ENCODE peak calls at places on chromosomes 1 and 21, in six cellular contexts. W is AG08395, H is HFFc6, I is D721Med, R is SHP77, J is amygdala. Z is an unnamed sample.

GRCh38 chr1:232904566-232904965 is 45.8 kb upstream of the NTPCR start:
- DNase-seq in W (peak), H (no peak), I (no peak), R (peak), J (no peak), Z (peak)

GRCh38 chr1:7575041-7575400 is 196.1 kb upstream of the VAMP3 start:
- DNase-seq in W (no peak), H (no peak), I (no peak), R (no peak), J (no peak), Z (no peak)

GRCh38 chr1:11930571-11931445 is 3.7 kb upstream of the PLOD1 start:
- DNase-seq in W (peak), H (no peak), I (no peak), R (no peak), J (no peak), Z (no peak)

GRCh38 chr1:45785583-45785982 is 17.8 kb upstream of the MAST2 start:
- DNase-seq in W (no peak), H (no peak), I (no peak), R (no peak), J (no peak), Z (no peak)

GRCh38 chr1:233188061-233188460 is 107.5 kb downstream of the PCNX2 start:
- DNase-seq in W (no peak), H (no peak), I (no peak), R (no peak), J (no peak), Z (no peak)

GRCh38 chr1:204660509-204660908 is 25.0 kb downstream of the LRRN2 start:
- DNase-seq in W (no peak), H (no peak), I (no peak), R (no peak), J (no peak), Z (no peak)

GRCh38 chr1:228122921-228123441 is 13.9 kb upstream of the MRPL55 start:
- DNase-seq in W (no peak), H (no peak), I (no peak), R (no peak), J (no peak), Z (no peak)

GRCh38 chr1:225767591-225768540 is 9.8 kb upstream of the SRP9 start:
- DNase-seq in W (peak), H (peak), I (no peak), R (no peak), J (no peak), Z (no peak)

GRCh38 chr1:90715334-90715733 is 1.8 kb downstream of the BARHL2 start:
- DNase-seq in W (no peak), H (no peak), I (no peak), R (no peak), J (no peak), Z (no peak)

GRCh38 chr1:246219508-246220030 is 287.5 kb downstream of the SMYD3 start:
- DNase-seq in W (no peak), H (peak), I (no peak), R (peak), J (no peak), Z (no peak)

GRCh38 chr1:52601976-52602327 is 219 bp upstream of the GPX7 start:
- DNase-seq in W (peak), H (no peak), I (no peak), R (no peak), J (no peak), Z (no peak)

GRCh38 chr1:8384577-8384976 is 66.7 kb downstream of the SLC45A1 start:
- DNase-seq in W (no peak), H (no peak), I (no peak), R (no peak), J (peak), Z (no peak)

GRCh38 chr1:223256034-223256433 is 107.9 kb downstream of the SUSD4 start:
- DNase-seq in W (no peak), H (no peak), I (no peak), R (no peak), J (no peak), Z (no peak)

GRCh38 chr1:2583871-2584341 is 2.7 kb upstream of the PRXL2B start:
- DNase-seq in W (no peak), H (no peak), I (no peak), R (peak), J (no peak), Z (no peak)

GRCh38 chr1:25619101-25619890 is 2.7 kb downstream of the MAN1C1 start:
- DNase-seq in W (no peak), H (no peak), I (peak), R (peak), J (peak), Z (peak)

GRCh38 chr1:64675718-64676345 is 69.0 kb upstream of the RAVER2 start:
- DNase-seq in W (peak), H (no peak), I (no peak), R (peak), J (no peak), Z (no peak)

GRCh38 chr1:26696191-26696644 is 403 bp downstream of the ARID1A start:
- DNase-seq in W (no peak), H (no peak), I (no peak), R (peak), J (no peak), Z (peak)

GRCh38 chr1:215529571-215529970 is 37.5 kb upstream of the KCTD3 start:
- DNase-seq in W (no peak), H (no peak), I (no peak), R (no peak), J (no peak), Z (no peak)

GRCh38 chr1:212862111-212862690 is 4.1 kb downstream of the FLVCR1 start:
- DNase-seq in W (no peak), H (no peak), I (no peak), R (no peak), J (no peak), Z (no peak)

GRCh38 chr1:206556748-206557635 is 49.7 kb downstream of the RASSF5 start:
- DNase-seq in W (peak), H (peak), I (peak), R (peak), J (peak), Z (peak)

GRCh38 chr1:27332536-27333281 is 9.1 kb upstream of the SYTL1 start:
- DNase-seq in W (peak), H (no peak), I (no peak), R (no peak), J (peak), Z (no peak)

GRCh38 chr1:157369808-157370521 is 182.3 kb downstream of the FCRL5 start:
- DNase-seq in W (peak), H (peak), I (no peak), R (peak), J (peak), Z (peak)

GRCh38 chr1:234628099-234628498 is 18.1 kb upstream of the IRF2BP2 start:
- DNase-seq in W (no peak), H (peak), I (no peak), R (no peak), J (no peak), Z (no peak)

GRCh38 chr21:38384675-38385074 is 113.6 kb downstream of the ERG start:
- DNase-seq in W (no peak), H (no peak), I (no peak), R (no peak), J (no peak), Z (no peak)

GRCh38 chr1:89279011-89279466 is 6.4 kb upstream of the GBP5 start:
- DNase-seq in W (no peak), H (no peak), I (no peak), R (no peak), J (no peak), Z (no peak)

GRCh38 chr1:187046293-187046692 is 217.5 kb downstream of the PLA2G4A start:
- DNase-seq in W (no peak), H (no peak), I (no peak), R (no peak), J (no peak), Z (no peak)

GRCh38 chr1:242605521-242605920 is 81.0 kb upstream of the PLD5 start:
- DNase-seq in W (no peak), H (no peak), I (no peak), R (no peak), J (no peak), Z (no peak)

GRCh38 chr1:26360051-26360806 is 6.3 kb upstream of the CRYBG2 start:
- DNase-seq in W (no peak), H (no peak), I (no peak), R (no peak), J (no peak), Z (peak)

GRCh38 chr1:168135982-168136708 is 585 bp downstream of the GPR161 start:
- DNase-seq in W (peak), H (no peak), I (no peak), R (no peak), J (no peak), Z (peak)

GRCh38 chr1:33641099-33641830 is 168.8 kb downstream of the ZSCAN20 start:
- DNase-seq in W (peak), H (peak), I (no peak), R (peak), J (no peak), Z (no peak)

GRCh38 chr1:204650911-204651570 is 34.5 kb downstream of the LRRN2 start:
- DNase-seq in W (no peak), H (peak), I (peak), R (no peak), J (no peak), Z (no peak)

GRCh38 chr1:94481473-94481933 is 60.1 kb downstream of the F3 start:
- DNase-seq in W (peak), H (peak), I (peak), R (peak), J (peak), Z (no peak)